ENCODE peak calls at places on chromosome 15, in four cellular contexts. Z is SK-N-SH, B is psoas muscle, Q is thoracic aorta. N is an unnamed sample. For H3K27me3, the result is how much of the 10 kb centered on the place peaks cover.

GRCh38 chr15:60673918-60674558 is 195.1 kb upstream of the ICE2 start:
- DNase-seq in Z (peak), B (peak), Q (peak), N (peak)

GRCh38 chr15:40857601-40858351 is 13.9 kb downstream of the SPINT1 start:
- DNase-seq in Z (peak), B (peak), Q (peak), N (no peak)

GRCh38 chr15:69755571-69756310 is 303.1 kb downstream of the RPLP1 start:
- DNase-seq in Z (no peak), B (no peak), Q (no peak), N (no peak)

GRCh38 chr15:32691316-32692032 is 26.3 kb upstream of the GREM1 start:
- DNase-seq in Z (no peak), B (no peak), Q (no peak), N (no peak)

GRCh38 chr15:76180321-76180720 is 120.5 kb downstream of the TMEM266 start:
- DNase-seq in Z (no peak), B (no peak), Q (no peak), N (no peak)

GRCh38 chr15:75200765-75201608 is 695 bp upstream of the C15orf39 start:
- DNase-seq in Z (no peak), B (no peak), Q (no peak), N (no peak)

GRCh38 chr15:91099616-91100560 is at the start of gene SV2B:
- DNase-seq in Z (peak), B (peak), Q (no peak), N (no peak)

GRCh38 chr15:77546050-77546501 is 86.6 kb downstream of the LINGO1 start:
- DNase-seq in Z (peak), B (no peak), Q (no peak), N (no peak)

DNA sequence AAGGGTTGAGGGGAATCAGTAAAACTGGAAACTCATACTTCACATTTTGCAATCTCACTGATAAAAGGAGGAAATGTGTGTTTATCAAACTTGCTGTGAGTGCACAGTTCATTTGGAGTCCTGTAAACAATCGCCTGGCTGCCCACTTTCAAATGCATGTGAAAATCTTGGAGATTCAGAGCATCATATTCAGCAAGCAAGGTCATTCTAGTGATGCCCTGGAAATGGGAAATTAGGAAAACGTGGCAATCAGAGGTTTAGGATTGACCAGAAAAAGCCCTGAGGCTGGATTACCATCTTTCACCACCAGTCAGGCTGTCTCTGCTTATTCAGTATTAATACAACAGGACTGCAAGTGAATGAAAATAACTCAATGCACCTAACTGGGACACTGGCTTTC is 23.9 kb downstream of the DPH6 start:
- DNase-seq in Z (peak), B (no peak), Q (no peak), N (no peak)
- TF ChIP-seq CTCF in Z (no peak), B (no peak), Q (no peak), N (no peak)

GRCh38 chr15:101442272-101442671 is 47.2 kb downstream of the PCSK6 start:
- DNase-seq in Z (no peak), B (no peak), Q (no peak), N (no peak)
- H3K27me3 ChIP-seq in Z (under half), B (under half), Q (under half), N (under half)

GRCh38 chr15:49842331-49842730 is 221.5 kb downstream of the DTWD1 start:
- DNase-seq in Z (no peak), B (no peak), Q (no peak), N (no peak)
- H3K4me3 ChIP-seq in Z (no peak), B (no peak), Q (no peak), N (no peak)

GRCh38 chr15:65723786-65724354 is 68.2 kb downstream of the DENND4A start:
- DNase-seq in Z (no peak), B (no peak), Q (no peak), N (no peak)

GRCh38 chr15:65722191-65722590 is 69.9 kb downstream of the DENND4A start:
- DNase-seq in Z (no peak), B (no peak), Q (no peak), N (no peak)

DNA sequence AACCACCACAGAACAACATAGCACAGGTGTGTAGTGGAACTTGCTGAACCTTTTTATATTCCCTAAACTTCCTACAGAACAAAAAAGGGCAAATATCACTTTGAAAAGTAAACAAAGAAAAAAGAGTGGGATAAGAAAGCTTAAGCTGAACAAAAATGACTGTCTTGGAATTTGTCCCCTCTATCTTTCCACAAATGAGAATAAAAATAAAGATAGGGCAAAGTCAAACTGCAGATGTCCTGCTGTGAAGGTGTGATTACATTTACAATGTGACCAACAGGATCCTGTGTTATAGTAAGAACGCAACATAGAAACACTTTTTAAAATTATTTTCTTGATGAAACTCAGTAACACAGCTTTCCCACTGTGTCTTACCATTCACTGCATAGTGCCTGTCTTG is 67.6 kb downstream of the DENND4A start:
- DNase-seq in Z (no peak), B (no peak), Q (no peak), N (no peak)
- TF ChIP-seq CTCF in Z (no peak), B (no peak), Q (no peak), N (no peak)

GRCh38 chr15:45107941-45108630 is 5.9 kb downstream of the DUOX2 start:
- DNase-seq in Z (no peak), B (no peak), Q (no peak), N (no peak)
- H3K27me3 ChIP-seq in Z (under half), B (under half), Q (under half), N (under half)

GRCh38 chr15:64599716-64600115 is 139.3 kb downstream of the ZNF609 start:
- DNase-seq in Z (no peak), B (no peak), Q (no peak), N (no peak)

GRCh38 chr15:64600794-64601193 is 140.4 kb downstream of the ZNF609 start:
- DNase-seq in Z (no peak), B (no peak), Q (no peak), N (no peak)

GRCh38 chr15:64596701-64597468 is 136.5 kb downstream of the ZNF609 start:
- DNase-seq in Z (no peak), B (no peak), Q (no peak), N (no peak)

GRCh38 chr15:64599226-64599625 is 138.8 kb downstream of the ZNF609 start:
- DNase-seq in Z (no peak), B (no peak), Q (no peak), N (no peak)

GRCh38 chr15:64597469-64597806 is 137.1 kb downstream of the ZNF609 start:
- DNase-seq in Z (peak), B (no peak), Q (no peak), N (no peak)
- H3K4me3 ChIP-seq in Z (no peak), B (no peak), Q (no peak), N (no peak)

GRCh38 chr15:81108427-81108826 is 25.6 kb upstream of the CFAP161 start:
- DNase-seq in Z (peak), B (no peak), Q (no peak), N (no peak)
- TF ChIP-seq CTCF in Z (peak), B (peak), Q (peak), N (peak)

N was measured in ascending aorta.